ENCODE peak calls at places on chromosome 2, in four cellular contexts. J, Q, P and A are unnamed samples.

GRCh38 chr2:220946552-220946951 is 625.6 kb downstream of the EPHA4 start:
- DNase-seq in J (no peak), Q (peak; percentile 83), P (no peak), A (no peak)

GRCh38 chr2:8337321-8337720 is 344.5 kb upstream of the ID2 start:
- DNase-seq in J (no peak), Q (no peak), P (no peak), A (no peak)

GRCh38 chr2:123380536-123380935 is 644.6 kb upstream of the CNTNAP5 start:
- DNase-seq in J (no peak), Q (no peak), P (no peak), A (no peak)

GRCh38 chr2:225466891-225467604 is 67.5 kb downstream of the NYAP2 start:
- DNase-seq in J (no peak), Q (peak; percentile 7), P (no peak), A (no peak)

GRCh38 chr2:159022019-159022418 is 53.6 kb downstream of the TANC1 start:
- DNase-seq in J (no peak), Q (no peak), P (no peak), A (no peak)

GRCh38 chr2:42333579-42333978 is 27.4 kb downstream of the COX7A2L start:
- DNase-seq in J (no peak), Q (no peak), P (no peak), A (no peak)

GRCh38 chr2:18605115-18605514 is 15.7 kb upstream of the NT5C1B start:
- DNase-seq in J (no peak), Q (no peak), P (no peak), A (no peak)

GRCh38 chr2:9618410-9618809 is 12.4 kb downstream of the YWHAQ start:
- DNase-seq in J (no peak), Q (no peak), P (no peak), A (no peak)

GRCh38 chr2:28399946-28400345 is 7.3 kb downstream of the FOSL2 start:
- DNase-seq in J (no peak), Q (no peak), P (no peak), A (no peak)

GRCh38 chr2:143481231-143481613 is 352.0 kb downstream of the ARHGAP15 start:
- DNase-seq in J (no peak), Q (no peak), P (no peak), A (no peak)

GRCh38 chr2:149595069-149595963 is 7.7 kb upstream of the MMADHC start:
- DNase-seq in J (no peak), Q (peak; percentile 73), P (no peak), A (no peak)

GRCh38 chr2:10222-10875 is 36.0 kb downstream of the FAM110C start:
- DNase-seq in J (peak; percentile 18), Q (peak; percentile 10), P (peak; percentile 55), A (no peak)

GRCh38 chr2:127453392-127454171 is 35.4 kb downstream of the PROC start:
- DNase-seq in J (no peak), Q (no peak), P (no peak), A (peak; percentile 41)

GRCh38 chr2:127454595-127455565 is 36.7 kb downstream of the PROC start:
- DNase-seq in J (no peak), Q (no peak), P (peak; percentile 84), A (peak; percentile 60)

GRCh38 chr2:127453013-127453391 is 34.8 kb downstream of the PROC start:
- DNase-seq in J (no peak), Q (no peak), P (no peak), A (no peak)

GRCh38 chr2:127456960-127457359 is 38.7 kb downstream of the PROC start:
- DNase-seq in J (no peak), Q (no peak), P (no peak), A (no peak)

DNA sequence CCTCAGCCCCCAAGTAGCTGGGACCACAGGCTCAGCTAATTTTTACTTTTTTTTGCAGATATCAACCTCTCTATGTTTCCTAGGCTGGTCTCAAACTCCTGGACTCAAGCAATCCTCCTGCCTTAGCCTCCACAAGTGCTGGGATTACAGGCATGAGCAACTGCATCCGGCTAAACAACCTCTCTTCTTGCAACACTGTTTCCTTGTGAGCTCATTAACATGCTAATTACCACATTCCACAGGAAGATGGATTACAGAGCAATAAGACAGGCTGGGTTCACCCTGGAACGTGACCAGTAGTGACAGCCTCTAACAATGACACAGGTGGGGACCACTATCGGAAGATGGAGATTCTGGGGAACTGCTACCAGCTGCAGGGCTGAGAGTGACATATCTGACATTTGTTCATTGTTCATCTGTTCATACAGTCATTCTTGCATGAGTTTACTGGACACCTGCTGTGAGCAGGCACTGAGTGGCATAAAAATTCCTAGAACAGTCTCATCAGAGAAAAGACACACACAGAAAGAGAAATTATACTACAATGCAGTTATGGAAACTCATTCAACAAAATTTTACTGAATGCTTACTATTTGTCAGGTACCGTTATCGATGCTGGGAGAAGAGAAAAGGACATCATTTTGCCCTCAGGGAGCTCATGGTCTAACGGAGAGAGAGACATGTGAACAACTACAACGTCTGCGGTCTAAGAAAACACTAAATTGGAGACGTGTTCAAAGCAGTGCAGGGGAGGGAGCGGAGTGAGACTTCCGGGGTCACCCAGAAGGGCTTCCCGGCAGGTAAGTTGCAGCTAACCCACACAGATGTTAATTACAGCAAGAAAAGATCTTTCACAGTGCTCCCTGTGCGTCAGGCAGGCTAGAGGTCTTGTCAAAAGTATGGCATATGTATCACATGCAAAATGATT is 37.6 kb downstream of the PROC start:
- DNase-seq in J (no peak), Q (no peak), P (peak; percentile 33), A (peak; percentile 64)
- H3K9me3 ChIP-seq in J (no peaks in the 10 kb centered on the region), Q (no peaks in the 10 kb centered on the region), P (no peaks in the 10 kb centered on the region), A (no peaks in the 10 kb centered on the region)

GRCh38 chr2:82511894-82512293 is 1947.2 kb downstream of the SUCLG1 start:
- DNase-seq in J (no peak), Q (no peak), P (no peak), A (no peak)

GRCh38 chr2:82507657-82508056 is 1951.4 kb downstream of the SUCLG1 start:
- DNase-seq in J (no peak), Q (no peak), P (no peak), A (no peak)

DNA sequence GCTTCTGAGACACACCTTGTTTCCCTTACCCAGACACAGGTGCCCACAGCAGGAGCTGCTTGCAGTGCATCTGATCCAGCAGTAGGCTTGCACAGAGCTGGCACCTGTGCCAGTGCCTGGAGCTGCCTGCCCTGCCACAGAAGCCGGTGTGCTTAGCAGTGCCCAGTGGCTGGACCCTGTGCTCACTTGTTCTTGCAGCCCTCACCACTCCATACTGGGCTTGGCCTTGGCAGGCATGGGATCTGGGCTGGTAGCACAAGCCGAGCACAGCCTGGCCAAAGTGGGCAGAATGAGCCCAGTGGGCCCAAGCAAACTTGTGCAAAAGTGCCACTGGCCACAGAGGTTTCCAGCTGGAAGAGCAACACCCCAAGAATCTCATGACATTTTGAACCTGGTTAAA is 1950.4 kb downstream of the SUCLG1 start:
- DNase-seq in J (no peak), Q (no peak), P (no peak), A (no peak)
- H3K9me3 ChIP-seq in J (no peaks in the 10 kb centered on the region), Q (no peaks in the 10 kb centered on the region), P (no peaks in the 10 kb centered on the region), A (no peaks in the 10 kb centered on the region)

DNA sequence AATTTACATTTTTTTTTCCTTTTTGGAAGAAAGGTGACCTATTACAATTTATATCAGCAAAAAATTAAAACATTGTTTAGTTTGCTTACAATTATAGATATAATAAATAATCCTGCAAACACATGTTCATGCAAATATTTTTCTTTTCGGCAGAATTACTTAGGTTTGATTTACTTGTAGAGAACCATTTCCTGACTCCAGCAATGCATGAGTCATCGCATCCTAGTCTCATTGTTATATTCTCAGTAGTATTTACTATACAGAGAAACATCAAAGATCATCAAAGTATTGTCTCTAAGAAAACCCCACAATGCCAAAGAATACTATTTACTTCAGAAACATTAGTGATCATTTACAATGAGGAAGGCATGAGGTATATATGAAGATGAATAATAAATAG is 40.4 kb upstream of the MTIF2 start:
- DNase-seq in J (no peak), Q (peak; percentile 72), P (no peak), A (no peak)
- H3K9me3 ChIP-seq in J (no peaks in the 10 kb centered on the region), Q (no peaks in the 10 kb centered on the region), P (no peaks in the 10 kb centered on the region), A (no peaks in the 10 kb centered on the region)

GRCh38 chr2:203800783-203801182 is 66.8 kb upstream of the CTLA4 start:
- DNase-seq in J (no peak), Q (no peak), P (no peak), A (no peak)
- H3K9me3 ChIP-seq in J (peaks cover 10% of the 10 kb centered on the region), Q (no peaks in the 10 kb centered on the region), P (no peaks in the 10 kb centered on the region), A (peaks cover 8% of the 10 kb centered on the region)

GRCh38 chr2:127216593-127216992 is 3.5 kb downstream of the CYP27C1 start:
- DNase-seq in J (no peak), Q (no peak), P (no peak), A (no peak)

GRCh38 chr2:127216105-127216504 is 4.0 kb downstream of the CYP27C1 start:
- DNase-seq in J (no peak), Q (no peak), P (no peak), A (no peak)

GRCh38 chr2:127218843-127219715 is 1.0 kb downstream of the CYP27C1 start:
- DNase-seq in J (no peak), Q (peak; percentile 28), P (peak; percentile 63), A (no peak)

GRCh38 chr2:127219716-127220090 is 396 bp downstream of the CYP27C1 start:
- DNase-seq in J (peak; percentile 27), Q (peak; percentile 11), P (peak; percentile 64), A (peak; percentile 28)

GRCh38 chr2:127217470-127218325 is 2.4 kb downstream of the CYP27C1 start:
- DNase-seq in J (no peak), Q (peak; percentile 65), P (no peak), A (no peak)
- H3K9me3 ChIP-seq in J (peaks cover 9% of the 10 kb centered on the region), Q (no peaks in the 10 kb centered on the region), P (no peaks in the 10 kb centered on the region), A (peaks cover 4% of the 10 kb centered on the region)